ENCODE peak calls at places on chromosomes 13 and 19, in five cellular contexts. N, U, G, T and F are unnamed samples.

GRCh38 chr19:14694867-14695266 is 5.0 kb downstream of the ZNF333 start:
- DNase-seq in G (no peak), N (no peak), T (no peak), U (no peak), F (no peak)

GRCh38 chr13:106187501-106187900 is 348.0 kb downstream of the EFNB2 start:
- DNase-seq in G (no peak), U (no peak), T (no peak), N (no peak), F (no peak)

GRCh38 chr13:43085545-43085944 is 62.2 kb downstream of the DNAJC15 start:
- DNase-seq in N (peak), T (peak), U (peak), G (no peak), F (peak)

GRCh38 chr19:6238643-6239281 is 41.0 kb downstream of the MLLT1 start:
- DNase-seq in U (peak), N (peak), G (no peak), T (no peak), F (no peak)

GRCh38 chr19:48965033-48965805 is at the start of gene FTL:
- DNase-seq in N (peak), T (peak), U (peak), G (peak), F (peak)

GRCh38 chr13:109479991-109480696 is 306.2 kb downstream of the IRS2 start:
- DNase-seq in G (no peak), U (peak), N (peak), T (no peak), F (no peak)

GRCh38 chr19:2584002-2584401 is 108.1 kb downstream of the GADD45B start:
- DNase-seq in U (no peak), G (no peak), T (no peak), N (no peak), F (no peak)

GRCh38 chr19:15508035-15508710 is at the start of gene CYP4F22:
- DNase-seq in U (no peak), T (peak), G (no peak), N (no peak), F (no peak)

GRCh38 chr19:38049105-38049649 is 142.2 kb downstream of the SIPA1L3 start:
- DNase-seq in T (no peak), N (peak), G (peak), U (no peak), F (peak)

GRCh38 chr13:28718186-28718537 is 608 bp downstream of the SLC46A3 start:
- DNase-seq in G (no peak), N (no peak), U (peak), T (no peak), F (peak)

GRCh38 chr19:19566306-19566705 is 28.2 kb downstream of the CILP2 start:
- DNase-seq in T (no peak), G (no peak), U (peak), N (peak), F (no peak)

GRCh38 chr19:38134538-38135149 is 89.4 kb downstream of the DPF1 start:
- DNase-seq in N (no peak), U (peak), T (peak), G (peak), F (peak)

GRCh38 chr19:50377517-50377916 is 1.3 kb downstream of the NR1H2 start:
- DNase-seq in U (no peak), T (no peak), G (no peak), N (no peak), F (no peak)

GRCh38 chr13:109569938-109570711 is 216.3 kb downstream of the IRS2 start:
- DNase-seq in T (no peak), G (peak), N (peak), U (no peak), F (no peak)

GRCh38 chr19:20102097-20102496 is 24.3 kb downstream of the ZNF90 start:
- DNase-seq in G (no peak), T (no peak), N (no peak), U (no peak), F (no peak)

GRCh38 chr13:86383151-86383550 is 583.9 kb upstream of the SLITRK6 start:
- DNase-seq in N (no peak), T (no peak), U (no peak), G (no peak), F (no peak)

GRCh38 chr19:38945562-38946228 is 15.0 kb downstream of the MRPS12 start:
- DNase-seq in N (peak), U (no peak), G (no peak), T (peak), F (no peak)

GRCh38 chr19:55384576-55385235 is 614 bp upstream of the TMEM238 start:
- DNase-seq in G (peak), U (no peak), N (no peak), T (peak), F (peak)

GRCh38 chr13:29021717-29022116 is 201.6 kb downstream of the MTUS2 start:
- DNase-seq in G (peak), T (no peak), U (no peak), N (no peak), F (no peak)

GRCh38 chr19:9883231-9883758 is 48.2 kb downstream of the PIN1 start:
- DNase-seq in T (peak), N (peak), U (no peak), G (no peak), F (no peak)

GRCh38 chr13:33931397-33931987 is 113.5 kb downstream of the RFC3 start:
- DNase-seq in G (peak), N (peak), U (peak), T (peak), F (peak)

GRCh38 chr13:35727881-35728280 is 251.4 kb upstream of the MAB21L1 start:
- DNase-seq in U (no peak), N (no peak), G (no peak), T (no peak), F (no peak)

GRCh38 chr13:70310720-70311119 is 202.5 kb upstream of the KLHL1 start:
- DNase-seq in N (no peak), G (no peak), T (peak), U (no peak), F (peak)

GRCh38 chr19:54518844-54519243 is 16.2 kb downstream of the LAIR2 start:
- DNase-seq in U (no peak), G (peak), N (no peak), T (no peak), F (no peak)

GRCh38 chr19:7544626-7545025 is 9.1 kb downstream of the PNPLA6 start:
- DNase-seq in U (no peak), N (no peak), T (no peak), G (no peak), F (no peak)

GRCh38 chr13:34019870-34020269 is 201.9 kb downstream of the RFC3 start:
- DNase-seq in G (no peak), T (no peak), N (no peak), U (no peak), F (no peak)

GRCh38 chr13:26965058-26965380 is 204.4 kb upstream of the GPR12 start:
- DNase-seq in U (no peak), N (no peak), G (no peak), T (no peak), F (no peak)

GRCh38 chr13:35865341-35866240 is 265.6 kb downstream of the DCLK1 start:
- DNase-seq in G (no peak), N (no peak), U (no peak), T (no peak), F (no peak)

GRCh38 chr13:91406619-91407018 is 8.2 kb downstream of the GPC5 start:
- DNase-seq in G (peak), U (peak), T (peak), N (no peak), F (peak)

GRCh38 chr13:37295046-37295445 is 189.6 kb upstream of the CSNK1A1L start:
- DNase-seq in U (no peak), G (no peak), N (peak), T (no peak), F (no peak)

GRCh38 chr19:41479757-41480191 is 36.8 kb downstream of the ERICH4 start:
- DNase-seq in T (no peak), N (no peak), U (no peak), G (no peak), F (no peak)

GRCh38 chr13:113018676-113019465 is 49.9 kb downstream of the MCF2L start:
- DNase-seq in T (no peak), N (no peak), G (no peak), U (no peak), F (no peak)

GRCh38 chr13:113015826-113016525 is 47.0 kb downstream of the MCF2L start:
- DNase-seq in T (no peak), G (no peak), N (no peak), U (no peak), F (no peak)

GRCh38 chr13:113014752-113015745 is 46.0 kb downstream of the MCF2L start:
- DNase-seq in T (no peak), N (no peak), G (no peak), U (no peak), F (no peak)

GRCh38 chr13:113016526-113017295 is 47.7 kb downstream of the MCF2L start:
- DNase-seq in N (no peak), G (no peak), U (no peak), T (no peak), F (no peak)

GRCh38 chr13:113017506-113018215 is 48.6 kb downstream of the MCF2L start:
- DNase-seq in N (no peak), T (no peak), U (no peak), G (no peak), F (no peak)
- H2AFZ ChIP-seq in N (no peak), T (no peak), U (no peak), G (no peak), F (no peak)

GRCh38 chr19:34319785-34320184 is 45.2 kb upstream of the GPI start:
- DNase-seq in U (peak), N (no peak), T (no peak), G (no peak), F (no peak)
- H2AFZ ChIP-seq in U (no peak), N (no peak), T (no peak), G (no peak), F (no peak)

DNA sequence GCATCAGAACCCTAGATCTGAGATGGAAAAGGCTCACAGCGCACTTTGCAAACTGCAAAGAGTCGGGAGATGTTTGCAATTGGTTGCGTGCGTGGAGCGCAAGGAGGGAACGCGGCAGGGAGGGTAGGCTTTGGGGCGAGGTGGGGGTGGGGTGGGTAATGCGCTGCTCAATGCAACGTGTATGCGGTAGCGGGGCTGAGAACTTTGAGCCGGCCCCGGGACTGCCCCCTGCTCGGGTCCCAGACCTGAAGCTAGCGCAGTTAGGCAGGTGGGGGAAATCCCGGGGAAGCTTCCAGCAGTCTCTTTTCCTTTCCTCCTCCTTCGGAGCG is 971 bp downstream of the FOSB start:
- DNase-seq in U (no peak), G (no peak), N (peak), T (no peak), F (no peak)
- H2AFZ ChIP-seq in U (peak), G (peak), N (no peak), T (peak), F (peak)

GRCh38 chr13:101521371-101521770 is 68.9 kb downstream of the ITGBL1 start:
- DNase-seq in U (no peak), T (no peak), N (no peak), G (no peak), F (no peak)

GRCh38 chr13:101520672-101521071 is 68.2 kb downstream of the ITGBL1 start:
- DNase-seq in U (peak), T (no peak), N (peak), G (peak), F (no peak)

GRCh38 chr13:101523732-101524131 is 71.3 kb downstream of the ITGBL1 start:
- DNase-seq in T (no peak), N (peak), G (no peak), U (peak), F (no peak)

GRCh38 chr13:101522607-101523006 is 70.1 kb downstream of the ITGBL1 start:
- DNase-seq in N (no peak), U (no peak), T (no peak), G (no peak), F (no peak)

GRCh38 chr13:101523154-101523669 is 70.7 kb downstream of the ITGBL1 start:
- DNase-seq in G (no peak), N (no peak), T (no peak), U (no peak), F (no peak)
- H2AFZ ChIP-seq in G (no peak), N (no peak), T (peak), U (no peak), F (no peak)

DNA sequence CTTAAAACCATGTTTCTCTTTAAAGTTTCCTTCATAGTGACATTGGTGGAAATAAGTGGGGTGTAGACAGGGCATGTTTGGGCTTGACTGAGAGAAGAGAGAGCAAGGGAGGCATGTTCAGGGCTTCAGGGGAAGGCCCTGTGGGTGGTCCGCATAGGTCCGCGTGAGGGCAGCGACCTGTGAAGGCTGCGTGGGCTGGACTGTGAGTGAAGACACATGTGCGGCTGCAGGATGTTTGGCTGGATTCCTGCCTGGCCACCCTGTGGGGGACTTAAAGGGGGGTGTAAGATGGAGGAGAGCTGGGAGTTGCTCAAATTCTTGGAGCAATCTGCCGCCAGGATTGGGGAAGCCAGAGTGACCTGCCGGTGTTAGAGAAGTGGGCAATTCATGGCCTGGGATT is 23.8 kb upstream of the KLF12 start:
- DNase-seq in G (no peak), T (no peak), U (peak), N (no peak), F (no peak)
- H2AFZ ChIP-seq in G (no peak), T (peak), U (peak), N (peak), F (no peak)

GRCh38 chr13:79481685-79482052 is 714 bp downstream of the NDFIP2 start:
- DNase-seq in T (no peak), U (no peak), N (no peak), G (no peak), F (peak)
- H2AFZ ChIP-seq in T (peak), U (peak), N (peak), G (peak), F (peak)

GRCh38 chr13:112877976-112878955 is 90.7 kb upstream of the MCF2L start:
- DNase-seq in U (no peak), T (no peak), N (no peak), G (no peak), F (no peak)

GRCh38 chr13:112875627-112876026 is 93.4 kb upstream of the MCF2L start:
- DNase-seq in U (no peak), T (no peak), G (no peak), N (no peak), F (no peak)

GRCh38 chr13:112877496-112877895 is 91.5 kb upstream of the MCF2L start:
- DNase-seq in T (no peak), U (no peak), G (no peak), N (no peak), F (no peak)

GRCh38 chr13:112876305-112877000 is 92.6 kb upstream of the MCF2L start:
- DNase-seq in G (no peak), N (no peak), T (no peak), U (no peak), F (no peak)

DNA sequence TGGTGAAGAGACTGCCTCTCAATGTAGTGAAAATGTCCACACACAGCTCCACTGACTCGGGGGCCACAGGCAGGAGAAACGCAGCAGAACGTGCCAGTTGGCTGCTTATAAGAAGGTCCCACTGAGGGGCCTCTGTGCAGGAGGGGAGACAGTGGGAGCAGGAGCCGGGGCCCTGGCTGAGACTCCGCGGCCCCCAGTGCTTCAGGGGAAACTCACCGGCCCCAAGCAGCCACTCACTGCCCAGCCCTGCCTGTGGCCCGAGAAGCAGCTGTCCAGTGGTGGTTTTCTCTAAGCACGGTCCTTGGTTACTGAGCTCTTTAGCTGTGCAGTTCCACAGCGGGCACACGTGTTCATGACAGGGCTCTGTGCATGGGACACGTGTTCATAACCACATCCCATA is 91.9 kb upstream of the MCF2L start:
- DNase-seq in T (no peak), N (no peak), U (no peak), G (no peak), F (no peak)
- H2AFZ ChIP-seq in T (no peak), N (no peak), U (no peak), G (no peak), F (no peak)

DNA sequence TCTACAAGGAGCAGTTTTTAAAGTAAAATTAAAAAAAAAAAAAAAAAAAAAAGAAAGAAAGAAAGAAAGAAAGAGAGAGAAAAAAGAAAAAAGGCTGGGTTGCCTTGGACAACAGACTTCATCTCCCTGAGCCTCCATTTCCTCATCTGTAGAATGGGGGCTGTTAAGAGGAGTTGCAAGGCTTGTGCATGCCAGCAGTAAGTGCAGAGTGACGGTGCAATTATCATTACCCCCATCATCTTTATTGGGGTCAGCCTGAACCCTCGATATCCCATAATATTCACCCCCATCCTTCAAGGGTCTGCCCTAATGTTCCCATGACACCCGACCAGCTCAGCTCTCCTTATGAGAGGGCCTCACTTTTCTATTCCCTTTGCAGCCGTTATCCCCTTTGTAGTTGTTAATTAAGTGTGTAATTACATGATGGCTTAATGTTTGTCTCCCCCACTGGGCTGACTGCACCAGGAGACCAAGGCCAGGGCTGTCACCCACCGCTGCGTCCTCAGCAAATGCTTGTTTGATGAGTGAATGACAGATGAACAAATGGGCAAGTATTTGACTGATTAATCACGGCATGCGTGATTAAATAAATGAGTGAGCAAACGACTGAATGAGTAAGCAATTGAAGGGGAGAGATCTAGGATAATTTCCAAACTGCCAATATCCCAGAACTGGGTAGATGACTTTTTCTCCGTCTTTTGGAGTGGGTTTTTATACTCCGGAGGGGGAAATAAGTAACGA is 10.1 kb downstream of the FOSB start:
- DNase-seq in G (peak), U (no peak), N (peak), T (no peak), F (peak)
- H2AFZ ChIP-seq in G (peak), U (peak), N (no peak), T (no peak), F (peak)

GRCh38 chr19:29278716-29279115 is 65.8 kb upstream of the UQCRFS1 start:
- DNase-seq in G (no peak), T (no peak), U (no peak), N (no peak), F (peak)

GRCh38 chr19:29273000-29273691 is 60.2 kb upstream of the UQCRFS1 start:
- DNase-seq in G (no peak), U (no peak), N (no peak), T (no peak), F (no peak)

GRCh38 chr19:29275266-29275665 is 62.3 kb upstream of the UQCRFS1 start:
- DNase-seq in T (no peak), G (no peak), U (no peak), N (no peak), F (no peak)

GRCh38 chr19:29271911-29272310 is 59.0 kb upstream of the UQCRFS1 start:
- DNase-seq in T (no peak), N (no peak), U (no peak), G (no peak), F (no peak)

DNA sequence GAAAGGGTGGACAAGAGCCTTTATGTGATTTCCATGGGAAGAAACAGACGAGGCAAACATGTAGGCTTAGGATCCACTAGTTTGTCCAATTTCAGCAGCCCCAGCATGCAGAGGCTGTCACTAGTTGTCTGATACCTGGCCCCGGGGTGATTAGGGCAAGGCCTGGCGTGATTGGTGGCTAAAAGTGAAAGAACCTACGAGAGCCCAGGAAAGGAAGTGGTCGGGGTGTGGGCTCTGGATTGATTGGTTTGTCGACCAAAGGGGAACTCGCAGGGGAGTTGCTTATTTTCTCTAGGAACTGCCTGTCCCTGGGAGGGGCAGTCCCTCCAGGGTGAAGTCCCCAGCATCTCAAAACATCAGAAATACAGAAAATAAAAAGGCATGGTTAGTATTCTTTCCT is 64.2 kb upstream of the UQCRFS1 start:
- DNase-seq in U (no peak), T (peak), G (peak), N (no peak), F (peak)
- H2AFZ ChIP-seq in U (no peak), T (no peak), G (peak), N (no peak), F (peak)

GRCh38 chr13:45101327-45102018 is 18.8 kb upstream of the GTF2F2 start:
- DNase-seq in U (no peak), N (no peak), T (no peak), G (no peak), F (no peak)
- H2AFZ ChIP-seq in U (no peak), N (peak), T (peak), G (no peak), F (no peak)